ENCODE peak calls at places on chromosomes 5 and 9, in four cellular contexts. W is sigmoid colon; H is stomach; Z is CD4-positive, alpha-beta T cell. P is an unnamed sample.

GRCh38 chr5:104977530-104977929 is 1414.9 kb upstream of the NUDT12 start:
- DNase-seq in W (no peak), H (no peak), Z (no peak), P (no peak)

GRCh38 chr9:16352791-16353401 is 517.6 kb downstream of the BNC2 start:
- DNase-seq in W (no peak), H (no peak), Z (no peak), P (no peak)

GRCh38 chr5:74579215-74579614 is 61.3 kb downstream of the ENC1 start:
- DNase-seq in W (no peak), H (no peak), Z (peak; percentile 9), P (no peak)

GRCh38 chr9:136856078-136856474 is 3.9 kb downstream of the MAMDC4 start:
- DNase-seq in W (no peak), H (peak; percentile 24), Z (no peak), P (no peak)

GRCh38 chr9:34610434-34611206 is 1.3 kb downstream of the RPP25L start:
- DNase-seq in W (no peak), H (no peak), Z (no peak), P (no peak)

GRCh38 chr5:132457371-132458225 is 33.0 kb downstream of the IRF1 start:
- DNase-seq in W (peak; percentile 81), H (peak; percentile 35), Z (no peak), P (peak; percentile 35)

GRCh38 chr5:72302171-72302570 is 17.9 kb downstream of the MRPS27 start:
- DNase-seq in W (no peak), H (no peak), Z (no peak), P (no peak)

GRCh38 chr5:3336666-3337065 is 259.0 kb upstream of the IRX1 start:
- DNase-seq in W (peak; percentile 38), H (no peak), Z (no peak), P (peak; percentile 50)

GRCh38 chr5:91797581-91797980 is 414.5 kb upstream of the ARRDC3 start:
- DNase-seq in W (no peak), H (no peak), Z (no peak), P (no peak)

GRCh38 chr5:157540707-157541451 is 34.7 kb downstream of the ADAM19 start:
- DNase-seq in W (peak; percentile 82), H (peak; percentile 39), Z (peak; percentile 17), P (no peak)

GRCh38 chr9:133126697-133127339 is 5.8 kb upstream of the RALGDS start:
- DNase-seq in W (no peak), H (no peak), Z (no peak), P (no peak)